ENCODE peak calls at places on chromosomes 3 and 15, in ten cellular contexts. J is activated gamma-delta T cell treated with Interleukin-2 at 50 U/mL for 16 hours; I is ELF-1; R is ovary; O is renal cortical epithelial cell; F is activated T-cell treated with anti-CD3 and anti-CD28 coated beads, Interleukin-2, amount 50 U/mL, for 1 hour; X is NCI-H2081; U is occipital lobe; B is HEK293T; V is activated CD4-positive, alpha-beta T cell treated with anti-CD3 and anti-CD28 coated beads for 1 hour. E is an unnamed sample.

GRCh38 chr3:167109746-167110145 is 270.4 kb downstream of the ZBBX start:
- DNase-seq in V (no peak), O (no peak), B (no peak), F (no peak), J (no peak), R (no peak), I (no peak), U (no peak), X (no peak), E (no peak)

GRCh38 chr15:88299502-88299901 is 43.0 kb upstream of the NTRK3 start:
- DNase-seq in R (no peak), V (no peak), U (no peak), X (no peak), J (no peak), B (no peak), F (no peak), O (no peak), I (no peak), E (no peak)

GRCh38 chr3:57961828-57962447 is 46.3 kb upstream of the FLNB start:
- DNase-seq in X (no peak), R (no peak), J (no peak), O (peak; percentile 39), V (no peak), F (no peak), B (no peak), I (no peak), U (no peak), E (peak; percentile 68)

GRCh38 chr3:158696618-158697017 is 24.2 kb upstream of the LXN start:
- DNase-seq in J (no peak), V (no peak), B (no peak), U (no peak), X (no peak), O (no peak), R (no peak), F (no peak), I (no peak), E (no peak)

GRCh38 chr3:81352867-81353266 is 408.6 kb downstream of the GBE1 start:
- DNase-seq in I (peak; percentile 29), U (no peak), F (no peak), B (peak; percentile 21), R (no peak), O (peak; percentile 47), V (no peak), J (no peak), X (no peak), E (peak; percentile 26)

GRCh38 chr15:69253156-69253555 is 45.6 kb upstream of the PAQR5 start:
- DNase-seq in B (no peak), F (no peak), X (no peak), I (no peak), O (peak; percentile 96), U (peak; percentile 16), V (no peak), R (no peak), J (no peak), E (no peak)

GRCh38 chr15:67103432-67103831 is 38.0 kb downstream of the SMAD3 start:
- DNase-seq in V (no peak), R (no peak), J (no peak), O (no peak), I (no peak), U (no peak), X (no peak), F (no peak), B (no peak), E (no peak)

GRCh38 chr3:188153498-188153948 is 434 bp upstream of the LPP start:
- DNase-seq in O (peak; percentile 83), I (peak; percentile 91), V (peak; percentile 16), B (peak; percentile 74), J (peak; percentile 21), R (peak; percentile 84), X (peak; percentile 80), F (no peak), U (peak; percentile 75), E (peak; percentile 64)

E was measured in NB4.